ENCODE peak calls at places on chromosome 19, in ten cellular contexts. Q is Peyer's patch; U is activated CD4-positive, alpha-beta T cell treated with anti-CD3 and anti-CD28 coated beads, Interleukin-2, amount 50 U/mL, for 24 hours; T is WERI-Rb-1; R is Daoy; C is Calu3; I is cardiac fibroblast; E is CD8-positive, alpha-beta memory T cell; D is stimulated activated CD4-positive, alpha-beta T cell treated with anti-CD3 and anti-CD28 coated beads, TNF-alpha, amount 100 ng/mL, for 48 hours; H is islet precursor cell. V is an unnamed sample.

GRCh38 chr19:18905520-18906236 is 9.7 kb upstream of the CERS1 start:
- DNase-seq in C (no peak), E (no peak), Q (no peak), I (no peak), R (peak), T (no peak), U (no peak), H (peak), D (no peak), V (no peak)

GRCh38 chr19:46371371-46371901 is 24.5 kb downstream of the PPP5C start:
- DNase-seq in T (no peak), C (no peak), D (no peak), R (no peak), I (no peak), H (peak), E (no peak), U (no peak), Q (no peak), V (no peak)

GRCh38 chr19:35377656-35378055 is 6.8 kb downstream of the GPR42 start:
- DNase-seq in E (no peak), H (no peak), U (no peak), Q (no peak), D (no peak), C (no peak), I (no peak), R (no peak), T (no peak), V (no peak)

GRCh38 chr19:46373573-46374359 is 26.9 kb downstream of the PPP5C start:
- DNase-seq in D (no peak), E (no peak), C (peak), U (no peak), H (peak), I (peak), R (peak), T (no peak), Q (no peak), V (peak)

GRCh38 chr19:17183858-17184271 is 31.3 kb upstream of the USE1 start:
- DNase-seq in T (no peak), Q (peak), I (no peak), C (no peak), U (no peak), H (no peak), D (no peak), R (no peak), E (peak), V (no peak)

GRCh38 chr19:46631481-46631880 is 4.5 kb downstream of the GNG8 start:
- DNase-seq in D (no peak), Q (no peak), R (no peak), C (no peak), E (no peak), H (no peak), T (peak), U (no peak), I (peak), V (no peak)

GRCh38 chr19:31127132-31127967 is 221.9 kb downstream of the TSHZ3 start:
- DNase-seq in T (no peak), I (peak), E (no peak), H (peak), C (no peak), R (peak), U (no peak), D (no peak), Q (no peak), V (no peak)

GRCh38 chr19:1884719-1885334 is 469 bp downstream of the ABHD17A start:
- DNase-seq in U (no peak), D (no peak), C (no peak), R (peak), I (no peak), Q (no peak), H (no peak), E (no peak), T (no peak), V (no peak)

GRCh38 chr19:12727745-12728433 is 4.2 kb upstream of the TNPO2 start:
- DNase-seq in Q (no peak), E (no peak), D (no peak), U (no peak), H (no peak), T (no peak), C (no peak), R (no peak), I (no peak), V (no peak)

GRCh38 chr19:38831142-38831605 is 420 bp downstream of the ECH1 start:
- DNase-seq in E (no peak), C (peak), I (peak), D (no peak), R (peak), H (peak), T (peak), Q (peak), U (no peak), V (peak)

GRCh38 chr19:18562086-18562485 is 4.4 kb downstream of the KXD1 start:
- DNase-seq in Q (no peak), T (no peak), I (peak), H (no peak), U (no peak), R (no peak), D (no peak), C (no peak), E (no peak), V (no peak)

GRCh38 chr19:742540-743075 is 8.3 kb upstream of the MISP start:
- DNase-seq in E (no peak), H (no peak), I (no peak), Q (no peak), C (no peak), U (no peak), D (no peak), T (no peak), R (no peak), V (no peak)

GRCh38 chr19:5040544-5041167 is 71.7 kb downstream of the KDM4B start:
- DNase-seq in D (no peak), I (no peak), Q (no peak), C (no peak), U (no peak), H (no peak), T (no peak), E (no peak), R (no peak), V (no peak)

GRCh38 chr19:12364391-12365093 is 941 bp downstream of the ZNF442 start:
- DNase-seq in I (peak), R (peak), E (peak), Q (no peak), D (no peak), T (peak), C (peak), H (peak), U (no peak), V (no peak)

V was measured in small intestine.